ENCODE peak calls at places on chromosomes 3 and 15, in ten cellular contexts. W is activated CD4-positive, alpha-beta memory T cell treated with anti-CD3 and anti-CD28 coated beads, Interleukin-2, amount 10 ng/mL, durations not matched to agents 7 days and 5 days; I is activated T-cell treated with anti-CD3 and anti-CD28 coated beads for 48 hours; R is ACHN; Q is left cardiac atrium; M is gastrocnemius medialis; S is left ventricle myocardium inferior; Y is amniotic stem cell; E is HT-29; T is mesothelial cell of epicardium. P is an unnamed sample.

GRCh38 chr3:187958432-187959003 is 195.4 kb upstream of the LPP start:
- DNase-seq in I (peak; percentile 25), E (no peak), T (no peak), R (no peak), W (peak; percentile 62), Q (no peak), Y (no peak), S (no peak), M (no peak), P (peak; percentile 10)

GRCh38 chr15:38127306-38127731 is 125.3 kb upstream of the SPRED1 start:
- DNase-seq in I (no peak), M (no peak), E (peak; percentile 63), Q (no peak), Y (no peak), R (no peak), S (no peak), W (no peak), T (no peak), P (no peak)

GRCh38 chr15:91867581-91868026 is 14.1 kb downstream of the SLCO3A1 start:
- DNase-seq in R (peak; percentile 92), I (no peak), T (no peak), Q (peak; percentile 82), M (peak; percentile 56), S (peak; percentile 73), E (peak; percentile 93), W (no peak), Y (no peak), P (peak; percentile 50)

GRCh38 chr3:154730221-154730620 is 300.2 kb upstream of the GPR149 start:
- DNase-seq in T (no peak), Q (no peak), M (no peak), E (peak; percentile 7), I (no peak), W (no peak), S (no peak), R (no peak), Y (no peak), P (no peak)

GRCh38 chr3:149815728-149816127 is 2.7 kb downstream of the RNF13 start:
- DNase-seq in M (no peak), T (no peak), S (no peak), Q (no peak), E (no peak), Y (no peak), R (no peak), W (no peak), I (no peak), P (no peak)

GRCh38 chr15:55846108-55846707 is 103.3 kb upstream of the PRTG start:
- DNase-seq in M (no peak), R (peak; percentile 79), S (no peak), T (no peak), W (peak; percentile 41), I (no peak), Y (peak; percentile 30), Q (no peak), E (peak; percentile 84), P (peak; percentile 29)

GRCh38 chr3:46661776-46662766 is 31.4 kb downstream of the ALS2CL start:
- DNase-seq in W (no peak), R (no peak), Q (no peak), T (peak; percentile 30), I (no peak), Y (no peak), S (no peak), E (no peak), M (no peak), P (no peak)

GRCh38 chr3:136305879-136306278 is 55.7 kb downstream of the PCCB start:
- DNase-seq in S (no peak), R (no peak), I (no peak), M (no peak), Y (no peak), Q (no peak), E (peak; percentile 71), W (no peak), T (no peak), P (no peak)

GRCh38 chr3:46939578-46940405 is 36.8 kb downstream of the CCDC12 start:
- DNase-seq in E (no peak), Q (no peak), T (no peak), I (no peak), S (no peak), M (no peak), W (no peak), R (no peak), Y (no peak), P (no peak)

GRCh38 chr3:119469378-119470189 is 821 bp downstream of the POGLUT1 start:
- DNase-seq in Y (no peak), E (no peak), W (no peak), Q (no peak), I (no peak), T (no peak), M (no peak), S (no peak), R (peak; percentile 23), P (no peak)

GRCh38 chr15:48331796-48332641 is 790 bp downstream of the DUT start:
- DNase-seq in M (peak; percentile 71), S (peak; percentile 65), I (peak; percentile 73), Y (no peak), W (peak; percentile 76), R (peak; percentile 38), E (peak; percentile 38), Q (no peak), T (peak; percentile 61), P (peak; percentile 58)

GRCh38 chr3:197734667-197735318 is 1.9 kb downstream of the RUBCN start:
- DNase-seq in T (no peak), S (no peak), Q (no peak), I (no peak), Y (no peak), R (no peak), W (no peak), E (no peak), M (no peak), P (no peak)

GRCh38 chr3:102165367-102165766 is 269.4 kb upstream of the ZPLD1 start:
- DNase-seq in I (no peak), Y (peak; percentile 16), R (no peak), M (no peak), T (no peak), E (no peak), W (no peak), Q (no peak), S (no peak), P (no peak)

GRCh38 chr3:186985713-186986364 is 55.5 kb downstream of the ST6GAL1 start:
- DNase-seq in Y (no peak), I (no peak), T (no peak), W (no peak), S (no peak), E (no peak), R (no peak), M (no peak), Q (no peak), P (no peak)

GRCh38 chr3:116940719-116941118 is 231.1 kb downstream of the TUSC7 start:
- DNase-seq in M (no peak), T (no peak), Q (no peak), I (no peak), Y (no peak), W (no peak), S (no peak), R (no peak), E (no peak), P (no peak)

GRCh38 chr15:80850941-80851451 is 71.8 kb downstream of the CEMIP start:
- DNase-seq in I (no peak), M (no peak), S (no peak), W (no peak), E (peak; percentile 44), Q (no peak), T (no peak), R (peak; percentile 92), Y (no peak), P (no peak)

GRCh38 chr3:27326949-27327582 is 42.1 kb downstream of the NEK10 start:
- DNase-seq in T (no peak), E (no peak), R (no peak), M (peak; percentile 51), S (no peak), Y (no peak), I (no peak), W (no peak), Q (no peak), P (no peak)

GRCh38 chr15:96565266-96565665 is 234.8 kb downstream of the NR2F2 start:
- DNase-seq in T (no peak), R (no peak), Y (no peak), E (no peak), M (no peak), W (no peak), I (no peak), Q (no peak), S (no peak), P (no peak)

GRCh38 chr3:37029111-37029510 is 35.8 kb downstream of the MLH1 start:
- DNase-seq in M (no peak), W (no peak), Q (no peak), E (no peak), T (no peak), I (no peak), Y (no peak), S (peak; percentile 42), R (no peak), P (no peak)

GRCh38 chr3:81980566-81981494 is 219.4 kb upstream of the GBE1 start:
- DNase-seq in S (no peak), I (no peak), T (no peak), E (no peak), M (no peak), Q (no peak), R (no peak), Y (no peak), W (no peak), P (no peak)

GRCh38 chr3:194265505-194265892 is 85.6 kb downstream of the CPN2 start:
- DNase-seq in Q (peak; percentile 94), S (peak; percentile 93), Y (no peak), M (peak; percentile 96), T (peak; percentile 38), R (no peak), I (no peak), E (no peak), W (no peak), P (peak; percentile 61)

GRCh38 chr3:141403576-141403975 is 35.3 kb downstream of the ZBTB38 start:
- DNase-seq in E (no peak), T (no peak), W (no peak), Y (no peak), R (no peak), Q (no peak), I (no peak), S (no peak), M (no peak), P (no peak)

GRCh38 chr3:4821975-4822374 is 157.3 kb upstream of the BHLHE40 start:
- DNase-seq in E (no peak), S (no peak), Y (no peak), Q (no peak), M (no peak), W (peak; percentile 91), I (peak; percentile 70), R (no peak), T (no peak), P (peak; percentile 14)